ENCODE peak calls at places on chromosome 10, in nine cellular contexts. L, E, B, A, W, Y, D, V and M are unnamed samples.

GRCh38 chr10:129962092-129962494 is 2.0 kb downstream of the EBF3 start:
- DNase-seq in L (no peak), E (no peak), B (no peak), A (no peak), W (no peak), Y (no peak), D (no peak), V (no peak), M (no peak)

GRCh38 chr10:119700321-119700954 is 25.4 kb upstream of the INPP5F start:
- DNase-seq in L (no peak), E (no peak), B (no peak), A (no peak), W (no peak), Y (no peak), D (no peak), V (no peak), M (no peak)

GRCh38 chr10:72297281-72297967 is 23.7 kb downstream of the DDIT4 start:
- DNase-seq in L (peak), E (peak), B (peak), A (peak), W (peak), Y (no peak), D (peak), V (peak), M (no peak)

GRCh38 chr10:22652988-22653431 is 61.4 kb downstream of the PIP4K2A start:
- DNase-seq in L (no peak), E (no peak), B (no peak), A (no peak), W (peak), Y (no peak), D (no peak), V (no peak), M (no peak)

GRCh38 chr10:21534611-21535493 is 820 bp downstream of the MLLT10 start:
- DNase-seq in L (peak), E (peak), B (peak), A (no peak), W (peak), Y (peak), D (no peak), V (peak), M (peak)

GRCh38 chr10:132411561-132412253 is 14.7 kb downstream of the PWWP2B start:
- DNase-seq in L (no peak), E (peak), B (no peak), A (peak), W (no peak), Y (peak), D (peak), V (no peak), M (no peak)

GRCh38 chr10:60194421-60194820 is 195.3 kb downstream of the ANK3 start:
- DNase-seq in L (no peak), E (no peak), B (no peak), A (no peak), W (no peak), Y (no peak), D (no peak), V (no peak), M (no peak)

GRCh38 chr10:106935978-106936451 is 228.5 kb downstream of the SORCS1 start:
- DNase-seq in L (no peak), E (no peak), B (peak), A (no peak), W (no peak), Y (no peak), D (no peak), V (peak), M (no peak)

GRCh38 chr10:20128796-20129195 is 312.6 kb downstream of the PLXDC2 start:
- DNase-seq in L (no peak), E (no peak), B (no peak), A (no peak), W (no peak), Y (no peak), D (no peak), V (no peak), M (no peak)

GRCh38 chr10:97333351-97333600 is 1.3 kb downstream of the FRAT2 start:
- DNase-seq in L (no peak), E (peak), B (no peak), A (peak), W (no peak), Y (no peak), D (no peak), V (peak), M (no peak)

GRCh38 chr10:25867321-25867720 is 66.7 kb upstream of the MYO3A start:
- DNase-seq in L (no peak), E (no peak), B (no peak), A (peak), W (no peak), Y (no peak), D (no peak), V (no peak), M (no peak)

GRCh38 chr10:71087622-71088021 is 124.7 kb upstream of the UNC5B start:
- DNase-seq in L (no peak), E (no peak), B (no peak), A (no peak), W (no peak), Y (no peak), D (no peak), V (no peak), M (no peak)

GRCh38 chr10:77603529-77603927 is 34.1 kb downstream of the KCNMA1 start:
- DNase-seq in L (no peak), E (peak), B (no peak), A (no peak), W (no peak), Y (peak), D (peak), V (no peak), M (no peak)